ENCODE peak calls at places on chromosomes 11 and 22, in four cellular contexts. J is effector CD8-positive, alpha-beta T cell; O is astrocyte of the spinal cord; S is fibroblast of the aortic adventitia. N is an unnamed sample.

GRCh38 chr11:117705866-117706265 is 91.2 kb downstream of the DSCAML1 start:
- DNase-seq in J (no peak), O (no peak), S (no peak), N (no peak)

GRCh38 chr11:123601136-123601535 is 53.3 kb downstream of the SCN3B start:
- DNase-seq in J (no peak), O (no peak), S (peak; percentile 53), N (no peak)

GRCh38 chr11:125433454-125434121 is 62.5 kb downstream of the FEZ1 start:
- DNase-seq in J (no peak), O (peak; percentile 58), S (peak; percentile 67), N (peak; percentile 52)

GRCh38 chr11:31956310-31956709 is 134.6 kb upstream of the RCN1 start:
- DNase-seq in J (no peak), O (peak; percentile 8), S (peak; percentile 7), N (no peak)

GRCh38 chr11:46003647-46004046 is 81.2 kb downstream of the LARGE2 start:
- DNase-seq in J (no peak), O (peak; percentile 16), S (peak; percentile 66), N (no peak)

GRCh38 chr11:14578551-14578956 is 58.4 kb upstream of the PSMA1 start:
- DNase-seq in J (peak; percentile 51), O (peak; percentile 10), S (peak; percentile 37), N (no peak)

GRCh38 chr11:132200303-132200936 is 830.0 kb downstream of the NTM start:
- DNase-seq in J (no peak), O (no peak), S (no peak), N (no peak)

GRCh38 chr11:4484310-4484709 is 1.9 kb downstream of the OR52K1 start:
- DNase-seq in J (no peak), O (no peak), S (no peak), N (no peak)

GRCh38 chr11:120941000-120941399 is 82.9 kb upstream of the TBCEL start:
- DNase-seq in J (no peak), O (no peak), S (no peak), N (no peak)

GRCh38 chr22:39900306-39901227 is at the start of gene GRAP2:
- DNase-seq in J (peak; percentile 41), O (no peak), S (no peak), N (no peak)

GRCh38 chr11:117492578-117493251 is 165.1 kb downstream of the CEP164 start:
- DNase-seq in J (no peak), O (no peak), S (no peak), N (no peak)

GRCh38 chr11:59221438-59221837 is 8.7 kb upstream of the MPEG1 start:
- DNase-seq in J (no peak), O (no peak), S (peak; percentile 70), N (no peak)

GRCh38 chr11:118552341-118552740 is 13.4 kb downstream of the IFT46 start:
- DNase-seq in J (no peak), O (no peak), S (no peak), N (no peak)

GRCh38 chr11:112583246-112583893 is 322.7 kb upstream of the PLET1 start:
- DNase-seq in J (no peak), O (no peak), S (no peak), N (no peak)

GRCh38 chr11:93028959-93029536 is 59.6 kb downstream of the MTNR1B start:
- DNase-seq in J (no peak), O (peak; percentile 22), S (no peak), N (no peak)

GRCh38 chr11:100791873-100792272 is 104.8 kb downstream of the ARHGAP42 start:
- DNase-seq in J (no peak), O (no peak), S (peak; percentile 28), N (no peak)

GRCh38 chr11:17807034-17807433 is 72.5 kb downstream of the KCNC1 start:
- DNase-seq in J (no peak), O (no peak), S (no peak), N (no peak)

GRCh38 chr22:47190276-47190956 is 428.0 kb downstream of the TBC1D22A start:
- DNase-seq in J (no peak), O (no peak), S (no peak), N (no peak)

GRCh38 chr11:118921121-118921928 is 4.4 kb downstream of the BCL9L start:
- DNase-seq in J (no peak), O (peak; percentile 70), S (peak; percentile 94), N (no peak)

GRCh38 chr11:16968196-16968595 is 46.0 kb downstream of the PLEKHA7 start:
- DNase-seq in J (no peak), O (no peak), S (no peak), N (no peak)

GRCh38 chr22:42969348-42969975 is 45.5 kb downstream of the PACSIN2 start:
- DNase-seq in J (no peak), O (peak; percentile 71), S (peak; percentile 95), N (no peak)

GRCh38 chr22:46031965-46032851 is 55.2 kb upstream of the WNT7B start:
- DNase-seq in J (no peak), O (no peak), S (no peak), N (no peak)

GRCh38 chr11:64339754-64340408 is at the start of gene CCDC88B:
- DNase-seq in J (peak; percentile 72), O (no peak), S (no peak), N (no peak)

GRCh38 chr11:79045811-79046304 is 395.0 kb downstream of the TENM4 start:
- DNase-seq in J (no peak), O (peak; percentile 43), S (no peak), N (peak; percentile 75)

GRCh38 chr11:45503311-45503710 is 162.1 kb downstream of the CHST1 start:
- DNase-seq in J (no peak), O (no peak), S (no peak), N (no peak)

GRCh38 chr22:20009582-20010306 is 6.9 kb downstream of the ARVCF start:
- DNase-seq in J (no peak), O (no peak), S (no peak), N (no peak)

GRCh38 chr11:27471588-27472397 is 797 bp downstream of the LGR4 start:
- DNase-seq in J (peak; percentile 9), O (no peak), S (no peak), N (peak; percentile 14)